ENCODE peak calls at places on chromosomes 13 and 19, in five cellular contexts. G, W, L, Z and J are unnamed samples.

GRCh38 chr19:17296278-17296677 is 6.9 kb downstream of the ABHD8 start:
- DNase-seq in L (no peak), G (no peak), Z (no peak), W (no peak), J (no peak)

GRCh38 chr13:41652735-41653361 is 195.5 kb downstream of the RGCC start:
- DNase-seq in G (no peak), W (no peak), Z (peak), L (peak), J (no peak)

GRCh38 chr13:109400192-109400591 is 386.2 kb downstream of the IRS2 start:
- DNase-seq in W (no peak), L (no peak), Z (no peak), G (peak), J (peak)

GRCh38 chr13:32381539-32381938 is 46.4 kb downstream of the N4BP2L1 start:
- DNase-seq in Z (no peak), W (no peak), L (no peak), G (no peak), J (peak)

GRCh38 chr13:49400755-49401659 is 42.9 kb downstream of the CAB39L start:
- DNase-seq in G (no peak), Z (no peak), L (peak), W (no peak), J (no peak)

GRCh38 chr19:5273782-5274181 is 66.8 kb downstream of the PTPRS start:
- DNase-seq in Z (no peak), G (no peak), L (no peak), W (no peak), J (no peak)

GRCh38 chr19:39166571-39167391 is 30.0 kb upstream of the NCCRP1 start:
- DNase-seq in G (no peak), Z (no peak), L (no peak), W (no peak), J (no peak)

GRCh38 chr19:6446452-6446851 is 12.9 kb upstream of the SLC25A41 start:
- DNase-seq in G (no peak), Z (no peak), L (no peak), W (no peak), J (no peak)

GRCh38 chr13:110798595-110798994 is 85.1 kb downstream of the ING1 start:
- DNase-seq in L (no peak), G (no peak), W (no peak), Z (no peak), J (no peak)

GRCh38 chr19:36775768-36776167 is 3.2 kb upstream of the ZNF850 start:
- DNase-seq in W (no peak), Z (no peak), G (peak), L (no peak), J (peak)

GRCh38 chr13:113049521-113049941 is 56.1 kb upstream of the F7 start:
- DNase-seq in W (no peak), G (peak), Z (no peak), L (no peak), J (no peak)

GRCh38 chr13:101115762-101116161 is 300.5 kb downstream of the NALCN start:
- DNase-seq in Z (no peak), L (no peak), W (no peak), G (no peak), J (no peak)

GRCh38 chr19:719081-719512 is 10.4 kb downstream of the PALM start:
- DNase-seq in W (no peak), L (no peak), Z (no peak), G (peak), J (peak)

GRCh38 chr19:53553865-53554791 is 16.2 kb downstream of the ZNF331 start:
- DNase-seq in L (peak), G (peak), W (peak), Z (peak), J (peak)

GRCh38 chr13:22846551-22846950 is 334.2 kb upstream of the SGCG start:
- DNase-seq in L (no peak), W (no peak), G (no peak), Z (no peak), J (no peak)

GRCh38 chr13:32019612-32020233 is 11.9 kb upstream of the FRY start:
- DNase-seq in W (no peak), Z (no peak), G (no peak), L (peak), J (peak)

GRCh38 chr13:46324976-46325375 is 62.1 kb downstream of the RUBCNL start:
- DNase-seq in G (no peak), W (no peak), L (no peak), Z (no peak), J (no peak)

GRCh38 chr13:77310161-77310560 is 16.7 kb downstream of the MYCBP2 start:
- DNase-seq in L (no peak), G (no peak), Z (no peak), W (no peak), J (no peak)

GRCh38 chr13:105925496-105925895 is 610.0 kb downstream of the EFNB2 start:
- DNase-seq in L (no peak), W (no peak), Z (no peak), G (no peak), J (no peak)

GRCh38 chr13:98664510-98664909 is 87.6 kb upstream of the STK24 start:
- DNase-seq in L (no peak), Z (no peak), W (no peak), G (no peak), J (no peak)
- H3K27ac ChIP-seq in L (no peak), Z (no peak), W (no peak), G (no peak), J (no peak)

GRCh38 chr19:35767288-35768081 is 7.9 kb upstream of the ARHGAP33 start:
- DNase-seq in L (no peak), Z (no peak), G (no peak), W (no peak), J (no peak)
- H3K27ac ChIP-seq in L (no peak), Z (no peak), G (no peak), W (no peak), J (no peak)

GRCh38 chr19:13028027-13028426 is 32.8 kb downstream of the NFIX start:
- DNase-seq in L (no peak), Z (no peak), W (no peak), G (no peak), J (no peak)
- H3K27ac ChIP-seq in L (no peak), Z (no peak), W (peak), G (peak), J (peak)

GRCh38 chr19:18431351-18432197 is 6.4 kb downstream of the ISYNA1 start:
- DNase-seq in L (no peak), G (no peak), W (no peak), Z (no peak), J (no peak)
- H3K27ac ChIP-seq in L (no peak), G (no peak), W (no peak), Z (no peak), J (no peak)

DNA sequence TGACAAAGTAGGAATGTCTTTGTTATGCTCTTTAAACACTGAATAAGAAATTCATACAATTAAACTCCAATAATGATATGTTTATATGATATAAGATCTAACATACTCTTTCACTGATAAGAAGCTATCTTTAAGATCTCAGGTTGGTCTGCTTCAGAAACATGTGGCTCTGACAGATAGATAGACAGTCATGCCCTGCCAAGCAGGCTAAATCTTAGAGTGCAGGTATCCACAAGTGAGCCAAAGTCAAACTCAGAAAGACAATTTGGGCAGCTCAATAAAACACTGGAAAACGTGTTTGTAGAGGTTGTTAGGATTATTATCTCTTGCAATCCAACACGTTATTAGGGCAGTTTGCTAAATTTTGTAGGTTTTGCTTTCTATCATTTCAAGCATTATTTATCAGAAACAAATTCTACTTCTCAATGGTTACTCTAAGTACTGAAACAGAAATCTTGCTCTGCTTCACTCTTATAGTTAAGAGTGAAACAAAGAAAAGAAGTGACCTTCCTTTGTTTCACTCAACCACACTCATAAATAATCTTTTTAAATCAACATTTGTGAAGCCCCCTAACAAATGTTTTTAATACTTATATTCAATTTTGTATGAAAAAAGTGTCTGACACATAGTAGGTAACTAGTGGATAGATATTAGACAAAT is 1255.6 kb downstream of the DIAPH3 start:
- DNase-seq in Z (no peak), G (no peak), W (no peak), L (no peak), J (no peak)
- H3K27ac ChIP-seq in Z (no peak), G (no peak), W (no peak), L (no peak), J (no peak)

GRCh38 chr19:7995756-7996155 is 9.7 kb downstream of the ELAVL1 start:
- DNase-seq in Z (no peak), G (no peak), W (no peak), L (no peak), J (no peak)
- H3K27ac ChIP-seq in Z (no peak), G (no peak), W (no peak), L (no peak), J (no peak)

GRCh38 chr19:44909775-44910174 is 4.2 kb downstream of the APOE start:
- DNase-seq in W (no peak), G (no peak), Z (no peak), L (no peak), J (no peak)
- H3K27ac ChIP-seq in W (no peak), G (no peak), Z (no peak), L (no peak), J (no peak)

GRCh38 chr19:40244596-40244995 is 18.1 kb upstream of the CCNP start:
- DNase-seq in L (no peak), G (no peak), Z (no peak), W (no peak), J (no peak)

GRCh38 chr19:40241809-40242384 is 15.4 kb upstream of the CCNP start:
- DNase-seq in L (no peak), G (peak), W (no peak), Z (no peak), J (peak)

GRCh38 chr19:40241125-40241808 is 14.8 kb upstream of the CCNP start:
- DNase-seq in Z (no peak), W (no peak), L (no peak), G (no peak), J (no peak)

GRCh38 chr19:40240332-40240731 is 13.8 kb upstream of the CCNP start:
- DNase-seq in G (no peak), L (no peak), Z (no peak), W (no peak), J (no peak)

GRCh38 chr19:40242480-40242879 is 16.0 kb upstream of the CCNP start:
- DNase-seq in Z (no peak), G (no peak), L (no peak), W (no peak), J (no peak)
- H3K27ac ChIP-seq in Z (no peak), G (no peak), L (no peak), W (no peak), J (peak)

GRCh38 chr13:73607489-73608156 is 526.6 kb downstream of the KLF12 start:
- DNase-seq in G (no peak), Z (no peak), L (no peak), W (no peak), J (no peak)

GRCh38 chr13:73610799-73611592 is 523.2 kb downstream of the KLF12 start:
- DNase-seq in Z (no peak), G (no peak), W (no peak), L (no peak), J (no peak)

GRCh38 chr13:73608731-73609485 is 525.3 kb downstream of the KLF12 start:
- DNase-seq in W (no peak), L (no peak), G (no peak), Z (no peak), J (no peak)

GRCh38 chr13:73603646-73604045 is 530.6 kb downstream of the KLF12 start:
- DNase-seq in L (no peak), G (no peak), W (no peak), Z (no peak), J (no peak)

DNA sequence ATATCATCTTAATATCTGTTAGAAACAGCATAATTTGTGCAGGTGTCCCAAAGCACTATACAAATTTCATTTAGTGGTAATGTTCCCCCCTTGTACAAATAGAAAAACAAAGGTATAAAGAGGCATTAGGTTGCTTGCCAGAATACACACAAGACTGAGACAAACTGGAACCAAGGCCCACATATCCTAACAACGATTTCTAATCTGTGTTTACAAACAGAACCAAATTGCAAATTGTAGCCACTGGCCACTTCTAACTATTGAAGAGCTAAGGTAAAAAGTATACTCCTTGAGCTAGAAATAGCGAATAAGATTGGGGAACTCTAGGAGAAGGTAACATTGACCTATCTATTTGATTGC is 526.1 kb downstream of the KLF12 start:
- DNase-seq in G (no peak), Z (no peak), W (no peak), L (no peak), J (no peak)
- H3K27ac ChIP-seq in G (no peak), Z (no peak), W (no peak), L (no peak), J (no peak)

DNA sequence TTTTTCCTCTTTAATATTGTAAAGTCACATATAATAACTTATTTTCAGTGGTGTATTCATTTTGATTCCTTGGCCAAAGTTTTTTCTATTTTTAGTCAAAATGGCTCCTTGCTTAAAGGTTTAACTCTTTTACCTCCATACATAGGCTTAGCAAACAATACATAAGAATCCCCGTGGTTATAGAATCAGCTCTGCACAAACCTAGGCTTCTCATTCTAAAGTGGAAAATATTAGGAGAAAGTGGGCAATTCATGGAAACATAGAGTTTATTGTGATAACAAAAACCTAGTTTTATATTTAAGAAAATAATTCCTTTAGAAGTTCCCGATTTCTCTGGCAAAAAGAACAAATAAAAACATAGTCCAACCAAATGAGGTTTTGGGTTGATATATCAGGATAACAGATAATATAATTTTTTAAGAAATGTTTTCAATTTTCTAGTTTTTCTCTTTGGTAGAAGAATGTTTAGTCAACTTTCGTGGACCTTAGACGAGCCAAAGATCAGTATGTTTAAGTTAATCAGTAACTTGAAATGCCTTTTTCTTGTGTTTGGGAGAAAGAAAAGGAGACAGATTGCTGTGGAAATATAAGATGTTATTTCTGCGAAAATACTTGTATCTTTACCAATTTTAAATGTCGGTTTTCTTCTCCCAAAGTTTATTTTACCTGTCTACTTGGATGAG is 93.4 kb upstream of the KLF12 start:
- DNase-seq in Z (no peak), L (no peak), G (no peak), W (no peak), J (no peak)
- H3K27ac ChIP-seq in Z (no peak), L (no peak), G (no peak), W (no peak), J (no peak)